ENCODE peak calls at places on chromosomes 6 and 20, in five cellular contexts. L is H1, B is SK-N-SH, P is K562, E is GM12878. G is an unnamed sample.

GRCh38 chr6:53721766-53722165 is 56.2 kb upstream of the KLHL31 start:
- DNase-seq in L (no peak), B (no peak), P (no peak), E (no peak), G (no peak)

GRCh38 chr6:17673543-17674254 is 33.0 kb downstream of the NUP153 start:
- DNase-seq in L (no peak), B (no peak), P (no peak), E (no peak), G (no peak)

GRCh38 chr6:137357263-137357947 is 136.8 kb downstream of the OLIG3 start:
- DNase-seq in L (no peak), B (no peak), P (no peak), E (no peak), G (no peak)

GRCh38 chr20:58765795-58766194 is 73.2 kb downstream of the NPEPL1 start:
- DNase-seq in L (no peak), B (no peak), P (no peak), E (no peak), G (no peak)

GRCh38 chr6:119484598-119484997 is 135.0 kb upstream of the MAN1A1 start:
- DNase-seq in L (no peak), B (no peak), P (no peak), E (no peak), G (peak)

GRCh38 chr20:57779401-57780003 is 69.7 kb upstream of the PMEPA1 start:
- DNase-seq in L (no peak), B (no peak), P (no peak), E (no peak), G (no peak)

GRCh38 chr6:127880452-127880851 is 20.4 kb downstream of the THEMIS start:
- DNase-seq in L (no peak), B (no peak), P (no peak), E (no peak), G (no peak)

GRCh38 chr20:13418263-13419229 is 197.5 kb downstream of the ISM1 start:
- DNase-seq in L (no peak), B (no peak), P (no peak), E (no peak), G (no peak)

GRCh38 chr6:54647301-54647664 is 199.3 kb upstream of the FAM83B start:
- DNase-seq in L (no peak), B (no peak), P (no peak), E (no peak), G (no peak)

GRCh38 chr6:131950767-131951575 is at the start of gene CCN2:
- DNase-seq in L (peak), B (peak), P (no peak), E (no peak), G (peak)

GRCh38 chr6:54768542-54768941 is 78.0 kb upstream of the FAM83B start:
- DNase-seq in L (no peak), B (no peak), P (no peak), E (no peak), G (no peak)

GRCh38 chr6:8633762-8634161 is 198.4 kb upstream of the SLC35B3 start:
- DNase-seq in L (no peak), B (no peak), P (no peak), E (no peak), G (no peak)

GRCh38 chr20:10985536-10985935 is 311.7 kb upstream of the JAG1 start:
- DNase-seq in L (no peak), B (no peak), P (no peak), E (no peak), G (no peak)

GRCh38 chr6:113148576-113148975 is 708.6 kb upstream of the MARCKS start:
- DNase-seq in L (no peak), B (no peak), P (no peak), E (no peak), G (no peak)

GRCh38 chr20:37868998-37869861 is 33.7 kb upstream of the VSTM2L start:
- DNase-seq in L (peak), B (peak), P (no peak), E (no peak), G (no peak)

GRCh38 chr6:131929227-131929626 is 21.9 kb downstream of the CCN2 start:
- DNase-seq in L (no peak), B (no peak), P (no peak), E (no peak), G (no peak)

GRCh38 chr6:144248470-144249301 is 36.4 kb upstream of the UTRN start:
- DNase-seq in L (no peak), B (no peak), P (no peak), E (no peak), G (no peak)

GRCh38 chr6:156423829-156424228 is 353.3 kb upstream of the ARID1B start:
- DNase-seq in L (no peak), B (no peak), P (no peak), E (no peak), G (no peak)

GRCh38 chr20:53331151-53331973 is 262.3 kb downstream of the ZNF217 start:
- DNase-seq in L (no peak), B (peak), P (peak), E (no peak), G (peak)

GRCh38 chr6:164106345-164106769 is 691.8 kb downstream of the QKI start:
- DNase-seq in L (peak), B (peak), P (peak), E (no peak), G (no peak)

GRCh38 chr6:155738602-155739001 is 283.0 kb upstream of the NOX3 start:
- DNase-seq in L (no peak), B (no peak), P (no peak), E (no peak), G (no peak)

GRCh38 chr20:57880155-57880648 is 170.4 kb upstream of the PMEPA1 start:
- DNase-seq in L (no peak), B (no peak), P (no peak), E (no peak), G (no peak)

GRCh38 chr6:143260857-143261256 is 189.6 kb downstream of the ADAT2 start:
- DNase-seq in L (no peak), B (no peak), P (no peak), E (no peak), G (no peak)

GRCh38 chr20:23272176-23273029 is 78.2 kb upstream of the NXT1 start:
- DNase-seq in L (no peak), B (no peak), P (no peak), E (no peak), G (no peak)

GRCh38 chr6:101879782-101880181 is 486.3 kb downstream of the GRIK2 start:
- DNase-seq in L (no peak), B (no peak), P (no peak), E (no peak), G (no peak)

GRCh38 chr6:16196958-16197576 is 41.3 kb upstream of the GMPR start:
- DNase-seq in L (no peak), B (no peak), P (no peak), E (no peak), G (no peak)

GRCh38 chr6:39812853-39813533 is 20.8 kb downstream of the DAAM2 start:
- DNase-seq in L (no peak), B (no peak), P (no peak), E (peak), G (no peak)

GRCh38 chr20:45336530-45337366 is 11.5 kb downstream of the SDC4 start:
- DNase-seq in L (no peak), B (no peak), P (no peak), E (no peak), G (no peak)

GRCh38 chr6:135753196-135753595 is 98.3 kb upstream of the PDE7B start:
- DNase-seq in L (no peak), B (no peak), P (no peak), E (no peak), G (no peak)

GRCh38 chr20:10806539-10806938 is 132.7 kb upstream of the JAG1 start:
- DNase-seq in L (no peak), B (no peak), P (no peak), E (no peak), G (no peak)

GRCh38 chr6:150058986-150059385 is 9.9 kb downstream of the ULBP3 start:
- DNase-seq in L (no peak), B (no peak), P (no peak), E (no peak), G (no peak)

GRCh38 chr6:107827541-107827940 is 3.4 kb upstream of the SCML4 start:
- DNase-seq in L (no peak), B (no peak), P (no peak), E (no peak), G (no peak)

GRCh38 chr20:53751394-53752368 is 158.0 kb upstream of the ZNF217 start:
- DNase-seq in L (no peak), B (no peak), P (no peak), E (peak), G (no peak)

GRCh38 chr6:18147160-18147559 is 7.7 kb downstream of the TPMT start:
- DNase-seq in L (no peak), B (no peak), P (no peak), E (no peak), G (no peak)

GRCh38 chr20:12077835-12078374 is 160.2 kb downstream of the BTBD3 start:
- DNase-seq in L (no peak), B (no peak), P (no peak), E (no peak), G (no peak)

GRCh38 chr6:159512104-159512503 is 180.9 kb downstream of the SOD2 start:
- DNase-seq in L (no peak), B (no peak), P (no peak), E (no peak), G (no peak)

GRCh38 chr6:151087861-151088598 is 151.7 kb upstream of the AKAP12 start:
- DNase-seq in L (no peak), B (no peak), P (peak), E (no peak), G (no peak)
- TF ChIP-seq SIN3A in L (no peak), B (no peak), P (no peak), E (no peak), G (no peak)

DNA sequence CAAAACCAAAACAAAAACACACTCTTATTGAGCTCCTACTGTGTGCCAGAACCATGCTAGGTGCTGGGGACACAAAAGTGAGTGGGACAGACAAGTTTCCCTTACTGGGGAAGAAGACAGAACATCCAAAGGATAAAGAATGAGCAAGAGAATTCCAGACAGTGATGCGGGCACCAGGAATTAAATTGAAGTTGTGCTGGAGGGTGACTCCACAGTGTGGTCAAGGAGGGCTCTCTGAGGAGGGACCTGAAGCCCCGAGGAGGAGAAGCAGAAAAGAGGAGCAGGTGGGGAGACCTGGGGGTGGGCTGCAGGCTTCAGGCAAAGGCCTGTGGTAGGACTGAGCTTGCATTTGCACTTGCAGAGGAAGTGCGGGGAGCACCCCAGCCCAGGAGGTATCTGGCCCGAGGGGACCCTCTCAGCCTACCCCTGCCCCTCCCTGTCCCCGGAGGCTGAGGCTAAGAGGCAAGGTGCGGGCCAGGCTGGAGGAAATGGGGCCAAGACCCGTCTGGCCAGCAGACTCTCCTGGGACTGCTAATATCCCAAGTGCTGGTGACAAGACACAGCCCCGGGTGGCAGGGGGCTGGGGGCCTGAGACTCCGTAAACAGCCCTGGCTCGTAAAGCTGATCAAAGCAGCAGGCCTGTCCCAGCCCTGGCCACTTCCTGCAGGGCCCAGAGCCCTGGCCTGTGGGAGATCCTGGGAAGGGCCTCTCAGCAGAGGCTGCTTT is 57.1 kb downstream of the SNAI1 start:
- DNase-seq in L (no peak), B (peak), P (no peak), E (no peak), G (no peak)
- H3K9ac ChIP-seq in L (no peak), B (no peak), P (no peak), E (no peak), G (no peak)

GRCh38 chr6:170137176-170137891 is 153.5 kb downstream of the DLL1 start:
- DNase-seq in L (peak), B (no peak), P (no peak), E (no peak), G (no peak)

GRCh38 chr6:170136541-170137175 is 154.2 kb downstream of the DLL1 start:
- DNase-seq in L (no peak), B (no peak), P (no peak), E (no peak), G (no peak)

GRCh38 chr6:170140129-170140528 is 150.7 kb downstream of the DLL1 start:
- DNase-seq in L (no peak), B (no peak), P (no peak), E (no peak), G (no peak)

GRCh38 chr6:170139531-170139930 is 151.3 kb downstream of the DLL1 start:
- DNase-seq in L (no peak), B (no peak), P (no peak), E (no peak), G (no peak)

GRCh38 chr6:170137911-170138910 is 152.7 kb downstream of the DLL1 start:
- DNase-seq in L (peak), B (no peak), P (no peak), E (no peak), G (no peak)
- TF ChIP-seq SIN3A in L (no peak), B (no peak), P (no peak), E (no peak), G (no peak)

GRCh38 chr6:13989424-13990144 is 64.8 kb downstream of the RNF182 start:
- DNase-seq in L (no peak), B (no peak), P (no peak), E (no peak), G (no peak)
- H3K9ac ChIP-seq in L (no peak), B (no peak), P (peak), E (no peak), G (no peak)

GRCh38 chr20:63457737-63458136 is 14.7 kb downstream of the KCNQ2 start:
- DNase-seq in L (no peak), B (peak), P (no peak), E (no peak), G (no peak)
- TF ChIP-seq SIN3A in L (no peak), B (no peak), P (no peak), E (no peak), G (no peak)

DNA sequence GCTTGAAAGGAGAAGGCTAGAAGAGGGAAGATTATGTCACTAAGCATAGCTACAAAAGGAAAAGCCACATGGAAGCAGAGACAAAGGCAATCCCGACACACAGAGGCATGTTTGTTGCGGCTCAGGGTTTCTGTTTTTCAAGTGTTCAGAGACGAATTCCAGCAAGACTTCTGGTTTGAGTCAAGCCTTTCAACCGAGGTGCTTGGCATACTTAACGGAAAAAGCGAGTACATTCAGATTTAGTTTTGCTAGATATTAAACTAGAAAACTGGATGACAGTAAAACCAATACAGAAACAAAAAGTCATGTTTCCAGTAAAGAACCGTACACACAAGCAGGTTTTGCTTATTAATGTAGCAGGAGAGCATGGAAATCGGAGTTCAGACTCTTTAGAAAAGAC is 27.2 kb downstream of the MCUR1 start:
- DNase-seq in L (peak), B (no peak), P (no peak), E (no peak), G (no peak)
- H3K9ac ChIP-seq in L (no peak), B (no peak), P (no peak), E (no peak), G (no peak)

DNA sequence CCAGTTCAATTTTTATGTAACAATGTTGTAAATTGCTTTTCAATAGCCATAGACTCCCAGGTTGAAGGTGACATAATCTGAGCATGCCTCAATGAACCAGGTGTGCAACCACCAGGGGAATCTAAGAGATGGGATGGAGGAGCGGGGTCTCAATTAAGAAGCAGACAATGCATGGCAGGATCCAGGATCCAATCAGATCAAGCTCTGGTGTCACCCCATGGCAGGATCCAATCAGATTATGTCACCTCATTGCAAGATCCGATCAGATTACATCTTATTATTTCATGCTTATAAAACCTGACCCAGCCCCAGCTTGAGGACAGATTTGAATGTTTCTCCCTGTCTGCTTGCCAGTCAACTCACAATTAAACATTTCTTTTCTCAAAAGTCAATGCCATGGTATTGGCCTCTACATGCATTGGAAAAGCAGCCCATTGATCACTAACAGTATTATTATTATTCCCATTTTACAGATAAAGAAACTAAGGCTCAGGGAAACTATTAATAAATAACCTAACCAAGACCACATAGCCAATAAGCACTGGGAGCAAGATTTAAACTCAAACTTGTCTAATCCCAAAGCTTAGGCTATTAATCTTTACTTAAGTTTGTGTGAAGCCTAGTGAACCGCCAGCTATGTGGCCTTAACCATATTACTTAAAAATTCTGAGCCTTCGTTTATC is 14.3 kb upstream of the SIRT5 start:
- DNase-seq in L (no peak), B (no peak), P (no peak), E (no peak), G (no peak)
- TF ChIP-seq SIN3A in L (no peak), B (no peak), P (no peak), E (no peak), G (no peak)